ENCODE peak calls at places on chromosomes 2 and 18, in nine cellular contexts. F is epithelial cell of esophagus, X is endothelial cell, D is cardiac muscle cell, S is B cell, J is foreskin fibroblast, N is PC-9, O is MCF 10A, U is WERI-Rb-1. W is an unnamed sample.
A peak's percentile ranks its signal among the peaks of the same experiment; 100 is the strongest.

GRCh38 chr2:16235747-16236146 is 295.4 kb downstream of the MYCN start:
- DNase-seq in N (no peak), U (no peak), F (no peak), O (no peak), D (no peak), S (no peak), X (no peak), J (no peak), W (no peak)

GRCh38 chr2:203732953-203733510 is 26.6 kb downstream of the CD28 start:
- DNase-seq in J (no peak), N (no peak), D (no peak), O (no peak), U (no peak), F (no peak), X (no peak), S (no peak), W (no peak)

GRCh38 chr18:64165906-64166305 is 17.0 kb upstream of the LINC00305 start:
- DNase-seq in S (no peak), J (no peak), X (no peak), N (no peak), D (peak; percentile 23), F (peak; percentile 15), U (no peak), O (peak; percentile 55), W (no peak)

GRCh38 chr2:209476367-209477191 is 52.7 kb downstream of the MAP2 start:
- DNase-seq in O (peak; percentile 98), S (no peak), D (peak; percentile 4), F (peak; percentile 51), X (no peak), U (no peak), N (no peak), J (peak; percentile 57), W (no peak)

GRCh38 chr2:227324671-227325055 is 388 bp upstream of the MFF start:
- DNase-seq in S (no peak), X (no peak), U (no peak), O (no peak), F (no peak), J (peak; percentile 6), N (peak; percentile 14), D (no peak), W (peak; percentile 3)

GRCh38 chr2:113876503-113877387 is 13.1 kb upstream of the ACTR3 start:
- DNase-seq in D (no peak), J (no peak), F (peak; percentile 88), U (no peak), O (peak; percentile 84), X (no peak), N (peak; percentile 94), S (no peak), W (no peak)

GRCh38 chr2:131032393-131032836 is 60.8 kb downstream of the FAM168B start:
- DNase-seq in F (no peak), S (no peak), N (no peak), U (no peak), X (no peak), O (no peak), D (no peak), J (no peak), W (no peak)

GRCh38 chr2:216776076-216776726 is 80.9 kb upstream of the IGFBP5 start:
- DNase-seq in F (no peak), X (no peak), J (no peak), S (no peak), U (no peak), O (no peak), N (no peak), D (no peak), W (no peak)

GRCh38 chr2:127614731-127615130 is 31.2 kb upstream of the GPR17 start:
- DNase-seq in U (no peak), N (no peak), F (no peak), D (no peak), X (no peak), O (no peak), J (peak; percentile 79), S (no peak), W (no peak)

GRCh38 chr2:128435576-128436497 is 117.2 kb upstream of the HS6ST1 start:
- DNase-seq in X (no peak), U (peak; percentile 4), F (no peak), D (no peak), O (no peak), S (no peak), J (no peak), N (no peak), W (no peak)

GRCh38 chr2:62340981-62341624 is 145.2 kb downstream of the B3GNT2 start:
- DNase-seq in N (peak; percentile 38), O (peak; percentile 22), J (peak; percentile 7), F (peak; percentile 62), D (peak; percentile 73), S (no peak), U (no peak), X (no peak), W (no peak)

GRCh38 chr2:117118994-117119393 is 695.5 kb upstream of the DDX18 start:
- DNase-seq in O (no peak), D (no peak), U (no peak), N (no peak), F (no peak), X (no peak), J (no peak), S (no peak), W (no peak)

GRCh38 chr2:182129188-182129707 is 143.6 kb downstream of the PPP1R1C start:
- DNase-seq in X (no peak), F (no peak), S (no peak), N (no peak), D (no peak), U (no peak), J (no peak), O (no peak), W (no peak)

GRCh38 chr2:73920577-73921545 is 5.8 kb upstream of the DGUOK start:
- DNase-seq in F (peak; percentile 36), N (peak; percentile 3), O (peak; percentile 50), X (peak; percentile 68), J (no peak), S (peak; percentile 37), U (peak; percentile 97), D (peak; percentile 57), W (peak; percentile 22)

GRCh38 chr2:135951071-135951583 is 34.3 kb downstream of the DARS1 start:
- DNase-seq in S (no peak), D (no peak), O (peak; percentile 21), N (no peak), U (no peak), F (no peak), X (no peak), J (no peak), W (no peak)

GRCh38 chr2:39659765-39660611 is 5.7 kb upstream of the TMEM178A start:
- DNase-seq in F (peak; percentile 39), U (no peak), D (no peak), J (no peak), X (no peak), S (no peak), O (no peak), N (no peak), W (no peak)

GRCh38 chr2:124755386-124755785 is 730.3 kb downstream of the CNTNAP5 start:
- DNase-seq in X (no peak), D (no peak), O (peak; percentile 36), U (no peak), N (no peak), S (no peak), F (no peak), J (no peak), W (no peak)

DNA sequence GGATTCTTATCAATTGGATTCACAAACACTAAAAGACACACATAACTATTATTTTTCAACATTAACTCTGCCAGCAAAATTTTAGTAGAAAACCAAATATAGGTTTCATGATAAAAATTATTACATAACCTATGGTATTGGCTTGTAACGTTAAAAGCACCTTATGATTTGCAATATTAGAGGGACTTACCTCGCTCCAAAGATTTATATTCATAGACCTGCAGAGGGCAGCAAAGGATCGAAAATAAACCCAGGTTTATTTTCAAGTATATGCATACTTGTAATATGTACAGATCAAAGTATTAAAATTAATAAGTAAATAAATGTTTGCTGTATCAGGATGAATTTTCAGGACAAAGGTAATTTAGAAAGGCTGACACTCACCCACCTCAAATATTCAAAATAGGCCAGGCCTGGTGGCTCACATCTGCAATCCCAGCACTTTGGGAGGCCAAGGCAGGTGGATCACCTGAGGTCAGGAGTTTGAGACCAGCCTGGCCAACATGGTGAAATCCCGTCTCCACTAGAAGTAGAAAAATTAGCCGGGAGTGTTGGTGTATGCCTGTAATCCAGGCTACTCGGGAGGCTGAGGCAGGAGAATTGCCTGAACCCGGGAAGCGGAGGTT is 45.3 kb downstream of the LRPPRC start:
- DNase-seq in X (peak; percentile 5), F (peak; percentile 56), U (no peak), N (no peak), D (peak; percentile 45), S (peak; percentile 57), J (no peak), O (peak; percentile 60), W (peak; percentile 2)
- TF ChIP-seq CTCF in X (peak; percentile 48), F (peak; percentile 37), U (no peak), N (peak; percentile 70), D (peak; percentile 34), S (peak; percentile 70), J (peak; percentile 26), O (no peak), W (peak; percentile 66)

GRCh38 chr2:177029501-177029900 is 183.1 kb upstream of the HNRNPA3 start:
- DNase-seq in U (no peak), J (no peak), N (no peak), X (no peak), F (peak; percentile 30), D (no peak), O (peak; percentile 32), S (no peak), W (no peak)
- TF ChIP-seq CTCF in U (peak; percentile 19), J (no peak), N (peak; percentile 58), X (no peak), F (peak; percentile 37), D (no peak), O (no peak), S (no peak), W (no peak)

DNA sequence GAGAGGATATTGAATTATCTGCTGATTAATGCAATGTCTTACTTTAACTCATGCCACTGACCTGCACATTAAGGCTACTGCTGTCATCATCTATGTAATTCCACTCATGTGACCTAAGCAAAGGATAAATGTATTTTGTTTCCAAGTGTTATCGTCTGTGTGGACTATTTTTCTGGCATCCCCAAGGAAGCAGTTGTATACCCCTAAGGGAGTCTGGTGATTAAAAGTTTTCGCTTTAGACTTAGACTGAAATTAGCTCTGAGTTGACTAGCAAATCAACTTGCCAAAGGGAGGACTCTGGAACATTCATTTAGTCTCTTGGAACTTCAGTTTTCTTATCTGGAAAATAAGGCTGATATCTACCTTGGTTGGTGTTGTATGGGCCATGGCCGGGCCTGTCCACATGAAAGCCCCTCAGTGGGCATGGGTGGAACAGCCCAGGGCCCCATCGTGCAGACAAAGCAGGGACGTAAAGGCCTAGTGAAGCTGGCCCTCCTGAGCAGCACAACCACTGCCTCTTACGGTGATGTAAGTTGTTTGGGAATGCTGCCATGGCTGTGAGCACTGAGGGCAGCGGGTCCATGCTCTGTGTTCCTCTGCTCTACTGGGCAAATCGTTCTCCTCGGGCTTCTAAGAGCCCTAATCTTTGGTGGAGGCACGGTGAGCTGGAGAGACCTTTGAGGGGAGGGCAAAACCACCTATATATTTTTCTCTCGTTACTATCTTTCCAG is 144.4 kb upstream of the RNF152 start:
- DNase-seq in F (no peak), U (no peak), X (no peak), O (no peak), D (no peak), S (no peak), N (no peak), J (no peak), W (no peak)
- TF ChIP-seq CTCF in F (no peak), U (no peak), X (no peak), O (no peak), D (no peak), S (no peak), N (no peak), J (no peak), W (no peak)

GRCh38 chr2:36318547-36318946 is 37.0 kb upstream of the CRIM1 start:
- DNase-seq in X (no peak), O (peak; percentile 24), D (no peak), F (no peak), N (no peak), J (no peak), S (no peak), U (no peak), W (no peak)
- TF ChIP-seq CTCF in X (no peak), O (peak; percentile 6), D (no peak), F (peak; percentile 36), N (peak; percentile 39), J (peak; percentile 16), S (no peak), U (peak; percentile 31), W (no peak)